ENCODE peak calls at places on chromosomes 11 and 22, in eight cellular contexts. One of them, this sample, is unnamed.

GRCh38 chr22:29385305-29385704 is 3.1 kb downstream of the AP1B1 start:
- DNase-seq in AG04450: no peak
- DNase-seq in fibroblast of mammary gland: no peak
- DNase-seq in H9: no peak
- DNase-seq in adrenal gland: no peak
- DNase-seq in fibroblast of pulmonary artery: no peak
- DNase-seq in hepatocyte: no peak
- DNase-seq in cardiac fibroblast: no peak
- DNase-seq in this sample: no peak

GRCh38 chr11:1157645-1158591 is at the start of gene MUC5AC:
- DNase-seq in AG04450: no peak
- DNase-seq in fibroblast of mammary gland: no peak
- DNase-seq in H9: peak
- DNase-seq in adrenal gland: no peak
- DNase-seq in fibroblast of pulmonary artery: no peak
- DNase-seq in hepatocyte: peak
- DNase-seq in cardiac fibroblast: no peak
- DNase-seq in this sample: peak

GRCh38 chr11:112280268-112281126 is 19.8 kb upstream of the PLET1 start:
- DNase-seq in AG04450: peak
- DNase-seq in fibroblast of mammary gland: peak
- DNase-seq in H9: peak
- DNase-seq in adrenal gland: peak
- DNase-seq in fibroblast of pulmonary artery: peak
- DNase-seq in hepatocyte: peak
- DNase-seq in cardiac fibroblast: peak
- DNase-seq in this sample: no peak

GRCh38 chr11:13137778-13138400 is 128.8 kb downstream of the RASSF10 start:
- DNase-seq in AG04450: no peak
- DNase-seq in fibroblast of mammary gland: no peak
- DNase-seq in H9: no peak
- DNase-seq in adrenal gland: no peak
- DNase-seq in fibroblast of pulmonary artery: no peak
- DNase-seq in hepatocyte: no peak
- DNase-seq in cardiac fibroblast: no peak
- DNase-seq in this sample: no peak

GRCh38 chr11:36122715-36123114 is 166.5 kb downstream of the COMMD9 start:
- DNase-seq in AG04450: no peak
- DNase-seq in fibroblast of mammary gland: peak
- DNase-seq in H9: no peak
- DNase-seq in adrenal gland: no peak
- DNase-seq in fibroblast of pulmonary artery: peak
- DNase-seq in hepatocyte: no peak
- DNase-seq in cardiac fibroblast: peak
- DNase-seq in this sample: no peak

GRCh38 chr11:10522276-10522675 is 18.7 kb downstream of the RNF141 start:
- DNase-seq in AG04450: no peak
- DNase-seq in fibroblast of mammary gland: no peak
- DNase-seq in H9: no peak
- DNase-seq in adrenal gland: no peak
- DNase-seq in fibroblast of pulmonary artery: no peak
- DNase-seq in hepatocyte: no peak
- DNase-seq in cardiac fibroblast: no peak
- DNase-seq in this sample: no peak

GRCh38 chr11:61507962-61508824 is at the start of gene LRRC10B:
- DNase-seq in AG04450: no peak
- DNase-seq in fibroblast of mammary gland: no peak
- DNase-seq in H9: peak
- DNase-seq in adrenal gland: no peak
- DNase-seq in fibroblast of pulmonary artery: no peak
- DNase-seq in hepatocyte: peak
- DNase-seq in cardiac fibroblast: no peak
- DNase-seq in this sample: peak

GRCh38 chr11:126529037-126529436 is 173.6 kb downstream of the ST3GAL4 start:
- DNase-seq in AG04450: no peak
- DNase-seq in fibroblast of mammary gland: no peak
- DNase-seq in H9: no peak
- DNase-seq in adrenal gland: no peak
- DNase-seq in fibroblast of pulmonary artery: no peak
- DNase-seq in hepatocyte: no peak
- DNase-seq in cardiac fibroblast: no peak
- DNase-seq in this sample: no peak

GRCh38 chr11:61369372-61370348 is 7.5 kb downstream of the TMEM138 start:
- DNase-seq in AG04450: peak
- DNase-seq in fibroblast of mammary gland: peak
- DNase-seq in H9: no peak
- DNase-seq in adrenal gland: peak
- DNase-seq in fibroblast of pulmonary artery: peak
- DNase-seq in hepatocyte: no peak
- DNase-seq in cardiac fibroblast: peak
- DNase-seq in this sample: no peak

GRCh38 chr11:46279393-46280099 is 2.1 kb downstream of the CREB3L1 start:
- DNase-seq in AG04450: no peak
- DNase-seq in fibroblast of mammary gland: peak
- DNase-seq in H9: no peak
- DNase-seq in adrenal gland: peak
- DNase-seq in fibroblast of pulmonary artery: peak
- DNase-seq in hepatocyte: peak
- DNase-seq in cardiac fibroblast: peak
- DNase-seq in this sample: no peak

GRCh38 chr22:46292727-46293126 is 3.9 kb upstream of the GTSE1 start:
- DNase-seq in AG04450: no peak
- DNase-seq in fibroblast of mammary gland: no peak
- DNase-seq in H9: no peak
- DNase-seq in adrenal gland: peak
- DNase-seq in fibroblast of pulmonary artery: no peak
- DNase-seq in hepatocyte: no peak
- DNase-seq in cardiac fibroblast: no peak
- DNase-seq in this sample: no peak

GRCh38 chr11:65435981-65436411 is 13.4 kb downstream of the NEAT1 start:
- DNase-seq in AG04450: no peak
- DNase-seq in fibroblast of mammary gland: peak
- DNase-seq in H9: no peak
- DNase-seq in adrenal gland: peak
- DNase-seq in fibroblast of pulmonary artery: peak
- DNase-seq in hepatocyte: no peak
- DNase-seq in cardiac fibroblast: no peak
- DNase-seq in this sample: peak

DNA sequence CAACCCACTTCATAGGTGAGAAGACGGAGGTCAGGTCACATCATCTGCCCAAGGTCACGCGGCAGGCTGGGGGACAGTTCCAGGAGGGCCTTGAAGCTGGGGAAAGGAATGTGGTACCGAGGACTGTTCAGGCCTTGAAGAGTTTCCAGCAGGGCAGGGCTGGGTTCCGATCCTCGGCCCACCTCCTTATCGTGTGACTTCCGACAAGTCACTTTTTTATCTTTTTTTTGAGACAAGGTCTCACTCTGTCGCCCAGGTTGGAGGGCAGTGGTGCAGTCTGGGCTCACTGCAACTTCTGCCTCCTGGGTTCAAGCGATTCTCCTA is 617 bp downstream of the NDUFS8 start:
- DNase-seq in AG04450: no peak
- DNase-seq in fibroblast of mammary gland: no peak
- DNase-seq in H9: no peak
- DNase-seq in adrenal gland: peak
- DNase-seq in fibroblast of pulmonary artery: peak
- DNase-seq in hepatocyte: no peak
- DNase-seq in cardiac fibroblast: peak
- DNase-seq in this sample: no peak
- TF ChIP-seq CTCF in AG04450: no peak
- TF ChIP-seq CTCF in fibroblast of mammary gland: no peak
- TF ChIP-seq CTCF in H9: no peak
- TF ChIP-seq CTCF in adrenal gland: no peak
- TF ChIP-seq CTCF in fibroblast of pulmonary artery: no peak
- TF ChIP-seq CTCF in hepatocyte: no peak
- TF ChIP-seq CTCF in cardiac fibroblast: no peak
- TF ChIP-seq CTCF in this sample: no peak

GRCh38 chr22:37777122-37777687 is 30.5 kb upstream of the GCAT start:
- DNase-seq in AG04450: peak
- DNase-seq in fibroblast of mammary gland: peak
- DNase-seq in H9: no peak
- DNase-seq in adrenal gland: peak
- DNase-seq in fibroblast of pulmonary artery: peak
- DNase-seq in hepatocyte: peak
- DNase-seq in cardiac fibroblast: peak
- DNase-seq in this sample: no peak

GRCh38 chr22:37778370-37779009 is 29.2 kb upstream of the GCAT start:
- DNase-seq in AG04450: no peak
- DNase-seq in fibroblast of mammary gland: peak
- DNase-seq in H9: no peak
- DNase-seq in adrenal gland: no peak
- DNase-seq in fibroblast of pulmonary artery: no peak
- DNase-seq in hepatocyte: no peak
- DNase-seq in cardiac fibroblast: no peak
- DNase-seq in this sample: no peak

GRCh38 chr22:37784829-37785495 is 22.8 kb upstream of the GCAT start:
- DNase-seq in AG04450: no peak
- DNase-seq in fibroblast of mammary gland: no peak
- DNase-seq in H9: peak
- DNase-seq in adrenal gland: no peak
- DNase-seq in fibroblast of pulmonary artery: no peak
- DNase-seq in hepatocyte: peak
- DNase-seq in cardiac fibroblast: no peak
- DNase-seq in this sample: no peak

GRCh38 chr22:37781434-37782059 is 26.2 kb upstream of the GCAT start:
- DNase-seq in AG04450: no peak
- DNase-seq in fibroblast of mammary gland: peak
- DNase-seq in H9: peak
- DNase-seq in adrenal gland: peak
- DNase-seq in fibroblast of pulmonary artery: no peak
- DNase-seq in hepatocyte: no peak
- DNase-seq in cardiac fibroblast: peak
- DNase-seq in this sample: no peak

GRCh38 chr22:37782340-37783168 is 25.2 kb upstream of the GCAT start:
- DNase-seq in AG04450: no peak
- DNase-seq in fibroblast of mammary gland: peak
- DNase-seq in H9: no peak
- DNase-seq in adrenal gland: no peak
- DNase-seq in fibroblast of pulmonary artery: no peak
- DNase-seq in hepatocyte: no peak
- DNase-seq in cardiac fibroblast: no peak
- DNase-seq in this sample: no peak
- TF ChIP-seq CTCF in AG04450: no peak
- TF ChIP-seq CTCF in fibroblast of mammary gland: no peak
- TF ChIP-seq CTCF in H9: peak
- TF ChIP-seq CTCF in adrenal gland: no peak
- TF ChIP-seq CTCF in fibroblast of pulmonary artery: peak
- TF ChIP-seq CTCF in hepatocyte: no peak
- TF ChIP-seq CTCF in cardiac fibroblast: no peak
- TF ChIP-seq CTCF in this sample: no peak

GRCh38 chr11:70483077-70483861 is 84.9 kb downstream of the CTTN start:
- DNase-seq in AG04450: peak
- DNase-seq in fibroblast of mammary gland: peak
- DNase-seq in H9: no peak
- DNase-seq in adrenal gland: peak
- DNase-seq in fibroblast of pulmonary artery: peak
- DNase-seq in hepatocyte: peak
- DNase-seq in cardiac fibroblast: peak
- DNase-seq in this sample: no peak
- TF ChIP-seq CTCF in AG04450: peak
- TF ChIP-seq CTCF in fibroblast of mammary gland: peak
- TF ChIP-seq CTCF in H9: peak
- TF ChIP-seq CTCF in adrenal gland: peak
- TF ChIP-seq CTCF in fibroblast of pulmonary artery: peak
- TF ChIP-seq CTCF in hepatocyte: peak
- TF ChIP-seq CTCF in cardiac fibroblast: peak
- TF ChIP-seq CTCF in this sample: peak

GRCh38 chr11:22539851-22540376 is 85.7 kb downstream of the FANCF start:
- DNase-seq in AG04450: no peak
- DNase-seq in fibroblast of mammary gland: peak
- DNase-seq in H9: no peak
- DNase-seq in adrenal gland: no peak
- DNase-seq in fibroblast of pulmonary artery: peak
- DNase-seq in hepatocyte: peak
- DNase-seq in cardiac fibroblast: peak
- DNase-seq in this sample: no peak
- TF ChIP-seq CTCF in AG04450: peak
- TF ChIP-seq CTCF in fibroblast of mammary gland: peak
- TF ChIP-seq CTCF in H9: peak
- TF ChIP-seq CTCF in adrenal gland: no peak
- TF ChIP-seq CTCF in fibroblast of pulmonary artery: peak
- TF ChIP-seq CTCF in hepatocyte: peak
- TF ChIP-seq CTCF in cardiac fibroblast: peak
- TF ChIP-seq CTCF in this sample: peak

GRCh38 chr22:23300476-23300875 is 120.2 kb downstream of the BCR start:
- DNase-seq in AG04450: no peak
- DNase-seq in fibroblast of mammary gland: no peak
- DNase-seq in H9: no peak
- DNase-seq in adrenal gland: no peak
- DNase-seq in fibroblast of pulmonary artery: no peak
- DNase-seq in hepatocyte: no peak
- DNase-seq in cardiac fibroblast: no peak
- DNase-seq in this sample: no peak
- TF ChIP-seq CTCF in AG04450: no peak
- TF ChIP-seq CTCF in fibroblast of mammary gland: no peak
- TF ChIP-seq CTCF in H9: no peak
- TF ChIP-seq CTCF in adrenal gland: no peak
- TF ChIP-seq CTCF in fibroblast of pulmonary artery: no peak
- TF ChIP-seq CTCF in hepatocyte: no peak
- TF ChIP-seq CTCF in cardiac fibroblast: no peak
- TF ChIP-seq CTCF in this sample: no peak

GRCh38 chr11:2901854-2902783 is 16.5 kb upstream of the CDKN1C start:
- DNase-seq in AG04450: peak
- DNase-seq in fibroblast of mammary gland: peak
- DNase-seq in H9: peak
- DNase-seq in adrenal gland: peak
- DNase-seq in fibroblast of pulmonary artery: peak
- DNase-seq in hepatocyte: peak
- DNase-seq in cardiac fibroblast: peak
- DNase-seq in this sample: peak

GRCh38 chr11:2898366-2899079 is 12.9 kb upstream of the CDKN1C start:
- DNase-seq in AG04450: peak
- DNase-seq in fibroblast of mammary gland: peak
- DNase-seq in H9: no peak
- DNase-seq in adrenal gland: peak
- DNase-seq in fibroblast of pulmonary artery: peak
- DNase-seq in hepatocyte: peak
- DNase-seq in cardiac fibroblast: peak
- DNase-seq in this sample: no peak

GRCh38 chr11:2901196-2901796 is 15.7 kb upstream of the CDKN1C start:
- DNase-seq in AG04450: no peak
- DNase-seq in fibroblast of mammary gland: no peak
- DNase-seq in H9: no peak
- DNase-seq in adrenal gland: no peak
- DNase-seq in fibroblast of pulmonary artery: no peak
- DNase-seq in hepatocyte: no peak
- DNase-seq in cardiac fibroblast: no peak
- DNase-seq in this sample: no peak

GRCh38 chr11:2897048-2897447 is 11.5 kb upstream of the CDKN1C start:
- DNase-seq in AG04450: no peak
- DNase-seq in fibroblast of mammary gland: no peak
- DNase-seq in H9: no peak
- DNase-seq in adrenal gland: no peak
- DNase-seq in fibroblast of pulmonary artery: no peak
- DNase-seq in hepatocyte: no peak
- DNase-seq in cardiac fibroblast: no peak
- DNase-seq in this sample: no peak

GRCh38 chr11:2899080-2899783 is 13.7 kb upstream of the CDKN1C start:
- DNase-seq in AG04450: no peak
- DNase-seq in fibroblast of mammary gland: no peak
- DNase-seq in H9: no peak
- DNase-seq in adrenal gland: peak
- DNase-seq in fibroblast of pulmonary artery: no peak
- DNase-seq in hepatocyte: no peak
- DNase-seq in cardiac fibroblast: no peak
- DNase-seq in this sample: no peak
- TF ChIP-seq CTCF in AG04450: no peak
- TF ChIP-seq CTCF in fibroblast of mammary gland: no peak
- TF ChIP-seq CTCF in H9: no peak
- TF ChIP-seq CTCF in adrenal gland: no peak
- TF ChIP-seq CTCF in fibroblast of pulmonary artery: no peak
- TF ChIP-seq CTCF in hepatocyte: no peak
- TF ChIP-seq CTCF in cardiac fibroblast: no peak
- TF ChIP-seq CTCF in this sample: no peak

This sample was measured in type B pancreatic cell.